ENCODE peak calls at places on chromosomes 4 and X, in five cellular contexts. K, B, M, X and A are unnamed samples.

GRCh38 chr4:139728840-139729239 is 63.2 kb downstream of the MGST2 start:
- DNase-seq in B (no peak), M (no peak), X (no peak), K (no peak), A (no peak)

GRCh38 chrX:95346854-95347253 is 1337.8 kb upstream of the DIAPH2 start:
- DNase-seq in X (no peak), K (no peak), M (peak), B (no peak), A (no peak)

GRCh38 chr4:176309772-176310171 is 10.0 kb upstream of the SPCS3 start:
- DNase-seq in X (no peak), K (no peak), B (no peak), M (peak), A (no peak)

GRCh38 chr4:52996261-52997131 is 134.4 kb downstream of the RASL11B start:
- DNase-seq in M (peak), K (no peak), X (peak), B (no peak), A (no peak)

GRCh38 chr4:112416464-112416863 is 99.5 kb downstream of the NEUROG2 start:
- DNase-seq in K (no peak), B (no peak), X (no peak), M (no peak), A (no peak)

GRCh38 chr4:76989391-76990061 is 40.0 kb downstream of the SEPTIN11 start:
- DNase-seq in B (no peak), K (no peak), X (no peak), M (no peak), A (no peak)

GRCh38 chrX:3184176-3184930 is 143.1 kb downstream of the ARSF start:
- DNase-seq in B (no peak), K (no peak), X (peak), M (peak), A (peak)

GRCh38 chrX:53320543-53321215 is 39.3 kb upstream of the IQSEC2 start:
- DNase-seq in B (no peak), M (no peak), X (no peak), K (no peak), A (no peak)

GRCh38 chr4:38943355-38943754 is 75.7 kb downstream of the FAM114A1 start:
- DNase-seq in X (no peak), M (peak), B (no peak), K (no peak), A (no peak)

GRCh38 chr4:158796370-158797140 is 27.7 kb downstream of the FNIP2 start:
- DNase-seq in M (peak), K (no peak), B (no peak), X (peak), A (no peak)

GRCh38 chrX:37646254-37646653 is 39.3 kb upstream of the XK start:
- DNase-seq in B (no peak), X (no peak), M (peak), K (no peak), A (no peak)

GRCh38 chr4:120749445-120750151 is 172.9 kb downstream of the PRDM5 start:
- DNase-seq in X (no peak), M (no peak), K (no peak), B (peak), A (no peak)

GRCh38 chr4:134700251-134700650 is 498.7 kb upstream of the PABPC4L start:
- DNase-seq in K (no peak), M (no peak), B (no peak), X (no peak), A (no peak)

GRCh38 chrX:39767446-39767845 is 330.3 kb downstream of the BCOR start:
- DNase-seq in B (no peak), X (no peak), K (no peak), M (no peak), A (no peak)

GRCh38 chr4:22476011-22476410 is 39.9 kb downstream of the ADGRA3 start:
- DNase-seq in X (no peak), M (no peak), B (no peak), K (no peak), A (no peak)

GRCh38 chrX:129772796-129773431 is 6.8 kb upstream of the SASH3 start:
- DNase-seq in X (no peak), M (no peak), B (peak), K (no peak), A (no peak)

GRCh38 chrX:123959281-123960063 is 2.0 kb upstream of the STAG2 start:
- DNase-seq in X (no peak), K (peak), B (peak), M (peak), A (no peak)

GRCh38 chrX:70434352-70434866 is 10.2 kb upstream of the DLG3 start:
- DNase-seq in K (peak), B (peak), M (peak), X (peak), A (no peak)

GRCh38 chrX:80285131-80285773 is 135.0 kb upstream of the TENT5D start:
- DNase-seq in B (no peak), M (no peak), X (peak), K (no peak), A (no peak)

GRCh38 chr4:3769642-3770184 is 3.5 kb downstream of the ADRA2C start:
- DNase-seq in B (no peak), X (no peak), M (no peak), K (no peak), A (no peak)

GRCh38 chrX:43349363-43349762 is 306.7 kb upstream of the MAOA start:
- DNase-seq in K (no peak), B (peak), X (peak), M (peak), A (no peak)

GRCh38 chr4:38982356-38983095 is 49.7 kb downstream of the TMEM156 start:
- DNase-seq in M (peak), K (no peak), X (no peak), B (no peak), A (no peak)